ENCODE peak calls at places on chromosomes 5 and 9, in seven cellular contexts. A, U, S, P, O, B and W are unnamed samples.

GRCh38 chr9:86660146-86660545 is 287.2 kb downstream of the GAS1 start:
- DNase-seq in P (no peak), U (no peak), B (peak; percentile 80), O (no peak), S (peak; percentile 54), A (peak; percentile 79), W (peak; percentile 78)

GRCh38 chr5:1300581-1301083 is 5.8 kb upstream of the TERT start:
- DNase-seq in S (no peak), O (peak; percentile 2), P (peak; percentile 2), B (no peak), A (no peak), U (no peak), W (no peak)

GRCh38 chr9:6450641-6451375 is 37.8 kb downstream of the UHRF2 start:
- DNase-seq in O (no peak), A (no peak), U (no peak), B (no peak), S (no peak), P (no peak), W (no peak)

GRCh38 chr5:134101686-134102439 is 12.6 kb upstream of the TCF7 start:
- DNase-seq in U (peak; percentile 83), P (peak; percentile 57), A (no peak), B (no peak), O (peak; percentile 43), S (peak; percentile 59), W (no peak)

GRCh38 chr5:153551537-153552079 is 61.1 kb downstream of the GRIA1 start:
- DNase-seq in B (peak; percentile 94), O (no peak), U (peak; percentile 65), P (peak; percentile 67), S (no peak), A (peak; percentile 94), W (peak; percentile 98)

GRCh38 chr5:133838286-133838685 is 130.1 kb downstream of the C5orf15 start:
- DNase-seq in U (no peak), A (no peak), B (no peak), P (no peak), S (no peak), O (no peak), W (no peak)

GRCh38 chr5:174046558-174046957 is 1.1 kb downstream of the NSG2 start:
- DNase-seq in O (no peak), U (no peak), P (no peak), B (no peak), A (no peak), S (no peak), W (no peak)

GRCh38 chr9:92308893-92309292 is 15.4 kb upstream of the IARS1 start:
- DNase-seq in B (no peak), O (no peak), S (no peak), P (peak; percentile 7), U (no peak), A (no peak), W (peak; percentile 17)

GRCh38 chr9:132474253-132474652 is 64.2 kb downstream of the CFAP77 start:
- DNase-seq in S (no peak), B (peak; percentile 17), U (peak; percentile 36), O (no peak), P (no peak), A (no peak), W (no peak)

GRCh38 chr9:4298255-4299005 is 1.4 kb downstream of the GLIS3 start:
- DNase-seq in P (peak; percentile 63), B (no peak), S (no peak), U (peak; percentile 51), A (no peak), O (peak; percentile 34), W (no peak)

GRCh38 chr5:20276061-20276958 is 288.3 kb upstream of the CDH18 start:
- DNase-seq in P (peak; percentile 9), O (no peak), U (peak; percentile 11), A (peak; percentile 21), S (no peak), B (no peak), W (peak; percentile 82)

GRCh38 chr9:972512-973294 is 3.8 kb upstream of the DMRT3 start:
- DNase-seq in O (no peak), U (peak; percentile 60), P (peak; percentile 31), S (no peak), B (no peak), A (no peak), W (no peak)

GRCh38 chr9:974993-975739 is 1.3 kb upstream of the DMRT3 start:
- DNase-seq in O (no peak), U (peak; percentile 51), B (no peak), S (no peak), P (no peak), A (no peak), W (no peak)

GRCh38 chr9:971901-972511 is 4.4 kb upstream of the DMRT3 start:
- DNase-seq in U (peak; percentile 93), O (no peak), P (peak; percentile 37), S (no peak), B (no peak), A (no peak), W (no peak)

GRCh38 chr9:974064-974992 is 2.1 kb upstream of the DMRT3 start:
- DNase-seq in A (no peak), U (peak; percentile 31), P (no peak), B (no peak), O (no peak), S (no peak), W (no peak)

GRCh38 chr9:973295-973842 is 3.1 kb upstream of the DMRT3 start:
- DNase-seq in S (no peak), U (peak; percentile 17), A (no peak), O (no peak), P (no peak), B (no peak), W (no peak)
- H3K4me3 ChIP-seq in S (no peak overlapping the region), U (peak overlapping the region; percentile 70), A (no peak overlapping the region), O (no peak overlapping the region), P (no peak overlapping the region), B (no peak overlapping the region), W (no peak overlapping the region)

DNA sequence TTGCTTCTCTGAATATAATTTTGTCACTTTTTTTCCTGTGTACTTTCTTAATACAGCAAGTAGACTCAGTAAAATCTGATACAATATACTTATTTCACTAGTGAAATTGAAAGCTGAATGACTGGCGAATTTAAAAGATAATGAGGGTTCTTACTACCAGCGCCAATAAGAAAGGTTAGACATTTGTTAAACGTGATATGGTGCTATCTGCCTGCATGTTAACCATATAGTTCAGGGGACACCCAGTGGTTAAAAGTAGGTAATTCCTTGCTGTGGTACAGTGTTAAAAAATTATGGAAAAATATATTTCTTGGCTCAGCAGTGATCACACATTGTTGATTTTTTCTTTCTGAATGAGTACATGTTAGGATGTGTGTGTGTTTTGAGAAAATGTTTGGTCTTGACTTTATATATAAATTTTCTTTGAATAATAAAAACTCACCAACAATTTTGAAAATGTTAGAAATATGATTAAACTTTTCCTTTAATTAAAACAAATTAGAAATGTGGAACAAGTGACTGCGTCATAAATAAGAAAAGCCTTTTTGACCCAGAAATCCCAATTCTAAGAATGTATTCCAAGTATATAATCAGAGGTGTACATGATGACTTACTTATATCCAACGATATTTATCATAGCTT is 25.8 kb downstream of the CAST start:
- DNase-seq in B (peak; percentile 45), O (no peak), U (peak; percentile 56), A (no peak), P (peak; percentile 52), S (peak; percentile 41), W (no peak)
- H3K4me3 ChIP-seq in B (peak overlapping the region; percentile 15), O (no peak overlapping the region), U (no peak overlapping the region), A (no peak overlapping the region), P (no peak overlapping the region), S (no peak overlapping the region), W (no peak overlapping the region)

GRCh38 chr9:107288701-107289100 is 5.6 kb downstream of the RAD23B start:
- DNase-seq in A (no peak), S (peak; percentile 34), O (no peak), U (peak; percentile 38), B (no peak), P (no peak), W (no peak)

GRCh38 chr9:107283621-107284616 is 840 bp downstream of the RAD23B start:
- DNase-seq in S (peak; percentile 42), U (peak; percentile 96), A (no peak), O (peak; percentile 64), P (peak; percentile 87), B (peak; percentile 37), W (peak; percentile 28)

GRCh38 chr9:107284636-107285035 is 1.6 kb downstream of the RAD23B start:
- DNase-seq in P (no peak), B (no peak), A (no peak), U (no peak), S (no peak), O (no peak), W (no peak)

GRCh38 chr9:107285292-107285691 is 2.2 kb downstream of the RAD23B start:
- DNase-seq in U (no peak), O (no peak), A (no peak), S (no peak), P (no peak), B (no peak), W (no peak)

DNA sequence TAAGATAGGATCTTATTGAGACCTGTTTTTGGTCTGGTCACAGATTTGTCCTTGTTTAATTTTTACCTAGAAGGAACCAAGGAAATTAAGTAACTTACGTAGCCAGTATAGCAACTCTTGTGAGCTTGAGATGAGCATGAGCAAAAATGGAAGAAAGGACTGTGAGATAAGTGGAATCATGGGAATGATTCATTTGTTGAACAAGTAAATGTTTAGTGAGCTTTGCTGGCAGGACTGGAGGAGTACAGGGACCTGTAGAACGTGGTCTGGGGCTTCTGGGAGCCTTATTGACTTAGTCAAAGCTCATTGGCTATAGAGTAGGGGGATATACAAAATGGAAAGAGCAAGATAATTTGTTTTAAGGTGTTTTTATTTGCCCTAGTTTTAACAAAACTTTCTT is 3.0 kb downstream of the RAD23B start:
- DNase-seq in B (no peak), A (no peak), O (no peak), U (no peak), S (no peak), P (peak; percentile 50), W (no peak)
- H3K4me3 ChIP-seq in B (no peak overlapping the region), A (peak overlapping the region; percentile 94), O (no peak overlapping the region), U (peak overlapping the region; percentile 60), S (no peak overlapping the region), P (peak overlapping the region; percentile 65), W (peak overlapping the region; percentile 88)

DNA sequence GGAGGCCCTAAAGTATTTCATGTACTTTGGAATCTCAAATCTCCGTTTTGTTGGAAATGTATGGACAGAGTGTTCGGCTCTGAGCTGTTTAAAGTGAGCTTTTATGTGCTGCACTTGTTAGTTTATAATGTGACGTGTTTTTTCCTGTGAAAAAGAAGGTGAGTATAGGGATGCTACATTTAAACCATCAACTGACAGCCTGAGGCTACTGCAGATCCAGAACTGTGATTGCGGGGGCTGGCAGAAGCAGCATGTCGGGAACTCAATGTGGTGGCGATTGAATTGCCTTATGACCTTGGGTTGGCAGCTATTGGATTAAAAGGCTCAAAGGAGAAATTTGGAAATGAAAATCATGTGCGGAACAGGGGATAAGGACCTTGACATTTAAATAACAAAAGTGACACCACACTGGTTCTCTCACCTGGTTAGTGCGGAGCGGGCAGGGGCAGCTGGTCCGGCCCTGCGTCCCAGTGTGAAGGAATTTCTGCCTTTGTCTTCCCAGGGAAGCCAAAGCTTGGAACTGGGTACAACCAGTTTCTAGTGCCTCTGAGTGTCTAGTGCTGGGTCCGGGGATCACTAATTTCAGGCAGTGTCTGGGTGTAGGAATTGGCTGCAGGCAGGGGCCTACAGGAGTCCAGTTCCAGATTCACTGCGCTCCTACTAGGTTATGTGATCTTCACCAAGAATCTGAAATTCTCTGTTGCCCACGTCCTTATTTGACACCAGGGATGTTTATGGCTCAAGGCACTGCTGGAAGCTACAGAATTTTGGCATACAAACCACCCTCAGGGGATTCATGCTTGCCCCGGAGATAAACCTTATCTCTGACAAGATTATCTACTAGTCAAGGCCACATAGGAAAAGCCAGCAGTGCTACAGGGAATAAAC is 120.7 kb upstream of the ERCC6L2 start:
- DNase-seq in A (no peak), P (no peak), B (no peak), O (no peak), S (no peak), U (peak; percentile 92), W (no peak)
- H3K4me3 ChIP-seq in A (no peak overlapping the region), P (no peak overlapping the region), B (no peak overlapping the region), O (no peak overlapping the region), S (no peak overlapping the region), U (peak overlapping the region; percentile 77), W (no peak overlapping the region)